ENCODE peak calls at places on chromosomes 5 and 9, in four cellular contexts. One of them, this sample, is unnamed.

GRCh38 chr9:121823451-121824169 is 172.2 kb downstream of the DAB2IP start:
- DNase-seq in K562: no peak
- DNase-seq in HL-60: no peak
- DNase-seq in GM12891: no peak
- DNase-seq in this sample: no peak

GRCh38 chr5:146027746-146028145 is 77.6 kb downstream of the PLAC8L1 start:
- DNase-seq in K562: no peak
- DNase-seq in HL-60: no peak
- DNase-seq in GM12891: no peak
- DNase-seq in this sample: no peak

GRCh38 chr5:135100431-135100830 is 66.4 kb upstream of the PITX1 start:
- DNase-seq in K562: no peak
- DNase-seq in HL-60: no peak
- DNase-seq in GM12891: no peak
- DNase-seq in this sample: no peak

GRCh38 chr5:173025651-173026050 is 30.5 kb upstream of the CREBRF start:
- DNase-seq in K562: no peak
- DNase-seq in HL-60: no peak
- DNase-seq in GM12891: no peak
- DNase-seq in this sample: no peak

GRCh38 chr5:117455236-117456233 is 880.9 kb upstream of the SEMA6A start:
- DNase-seq in K562: no peak
- DNase-seq in HL-60: no peak
- DNase-seq in GM12891: no peak
- DNase-seq in this sample: no peak

GRCh38 chr9:3526166-3526902 is 533 bp upstream of the RFX3 start:
- DNase-seq in K562: peak; percentile 60
- DNase-seq in HL-60: peak; percentile 79
- DNase-seq in GM12891: peak; percentile 35
- DNase-seq in this sample: no peak

GRCh38 chr5:111746791-111747190 is 10.2 kb downstream of the NREP start:
- DNase-seq in K562: no peak
- DNase-seq in HL-60: no peak
- DNase-seq in GM12891: no peak
- DNase-seq in this sample: no peak

GRCh38 chr9:114084282-114085073 is 6.4 kb upstream of the AMBP start:
- DNase-seq in K562: no peak
- DNase-seq in HL-60: no peak
- DNase-seq in GM12891: no peak
- DNase-seq in this sample: no peak

GRCh38 chr5:16321284-16321683 is 141.7 kb upstream of the MARCHF11 start:
- DNase-seq in K562: no peak
- DNase-seq in HL-60: no peak
- DNase-seq in GM12891: no peak
- DNase-seq in this sample: no peak

GRCh38 chr5:10448754-10449345 is 7.2 kb downstream of the ROPN1L start:
- DNase-seq in K562: no peak
- DNase-seq in HL-60: peak; percentile 25
- DNase-seq in GM12891: no peak
- DNase-seq in this sample: no peak

GRCh38 chr5:173602423-173602822 is 14.0 kb downstream of the BOD1 start:
- DNase-seq in K562: no peak
- DNase-seq in HL-60: no peak
- DNase-seq in GM12891: no peak
- DNase-seq in this sample: no peak

DNA sequence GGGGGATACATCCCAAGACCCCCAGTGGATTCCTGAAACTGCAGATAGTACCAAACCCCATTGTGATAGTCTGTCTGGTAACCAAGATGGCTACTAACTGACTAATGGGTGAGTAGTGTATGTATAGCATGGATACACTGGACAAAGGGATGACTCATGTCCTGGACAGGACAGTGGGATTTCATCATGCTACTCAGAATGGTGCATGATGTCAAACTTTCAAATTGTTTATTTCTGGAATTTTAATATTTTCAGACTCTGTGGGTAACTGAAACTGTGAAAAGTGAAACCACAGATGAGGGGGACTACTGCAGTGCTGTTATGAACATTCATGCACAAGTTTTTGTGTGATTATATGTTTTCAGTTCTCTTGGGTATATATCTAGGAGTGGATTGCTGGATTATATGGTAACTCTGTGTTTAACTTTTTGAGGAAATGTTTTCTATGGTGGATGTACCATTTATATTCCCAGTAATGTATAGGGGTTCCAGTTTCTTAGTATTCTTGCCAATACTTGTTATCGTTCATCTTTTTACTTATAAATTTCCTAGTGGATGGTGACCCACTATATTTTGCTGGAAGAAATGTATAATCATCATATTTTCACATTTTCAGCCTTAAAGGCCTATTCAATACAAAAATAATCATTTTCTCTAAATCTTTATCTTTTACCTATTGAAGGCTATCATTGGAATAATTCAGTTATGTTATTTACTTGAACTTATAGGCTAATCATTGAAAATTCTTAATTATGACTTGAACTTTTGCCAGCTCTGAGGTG is 140.9 kb downstream of the NR3C1 start:
- DNase-seq in K562: no peak
- DNase-seq in HL-60: no peak
- DNase-seq in GM12891: no peak
- DNase-seq in this sample: peak; percentile 48
- TF ChIP-seq SPI1 in K562: no peak
- TF ChIP-seq SPI1 in HL-60: no peak
- TF ChIP-seq SPI1 in GM12891: no peak
- TF ChIP-seq SPI1 in this sample: no peak

GRCh38 chr5:142221091-142221860 is 103.5 kb downstream of the SPRY4 start:
- DNase-seq in K562: no peak
- DNase-seq in HL-60: no peak
- DNase-seq in GM12891: no peak
- DNase-seq in this sample: no peak
- TF ChIP-seq SPI1 in K562: no peak
- TF ChIP-seq SPI1 in HL-60: no peak
- TF ChIP-seq SPI1 in GM12891: no peak
- TF ChIP-seq SPI1 in this sample: no peak

GRCh38 chr5:169978744-169979143 is 1.6 kb downstream of the INSYN2B start:
- DNase-seq in K562: no peak
- DNase-seq in HL-60: no peak
- DNase-seq in GM12891: no peak
- DNase-seq in this sample: no peak

GRCh38 chr5:169970334-169970733 is 10.0 kb downstream of the INSYN2B start:
- DNase-seq in K562: no peak
- DNase-seq in HL-60: no peak
- DNase-seq in GM12891: no peak
- DNase-seq in this sample: no peak

GRCh38 chr5:169970911-169971436 is 9.3 kb downstream of the INSYN2B start:
- DNase-seq in K562: no peak
- DNase-seq in HL-60: no peak
- DNase-seq in GM12891: no peak
- DNase-seq in this sample: no peak

GRCh38 chr5:169971780-169972179 is 8.5 kb downstream of the INSYN2B start:
- DNase-seq in K562: no peak
- DNase-seq in HL-60: no peak
- DNase-seq in GM12891: no peak
- DNase-seq in this sample: no peak

GRCh38 chr5:169974121-169974770 is 6.0 kb downstream of the INSYN2B start:
- DNase-seq in K562: no peak
- DNase-seq in HL-60: no peak
- DNase-seq in GM12891: no peak
- DNase-seq in this sample: no peak
- TF ChIP-seq SPI1 in K562: no peak
- TF ChIP-seq SPI1 in HL-60: no peak
- TF ChIP-seq SPI1 in GM12891: no peak
- TF ChIP-seq SPI1 in this sample: no peak

DNA sequence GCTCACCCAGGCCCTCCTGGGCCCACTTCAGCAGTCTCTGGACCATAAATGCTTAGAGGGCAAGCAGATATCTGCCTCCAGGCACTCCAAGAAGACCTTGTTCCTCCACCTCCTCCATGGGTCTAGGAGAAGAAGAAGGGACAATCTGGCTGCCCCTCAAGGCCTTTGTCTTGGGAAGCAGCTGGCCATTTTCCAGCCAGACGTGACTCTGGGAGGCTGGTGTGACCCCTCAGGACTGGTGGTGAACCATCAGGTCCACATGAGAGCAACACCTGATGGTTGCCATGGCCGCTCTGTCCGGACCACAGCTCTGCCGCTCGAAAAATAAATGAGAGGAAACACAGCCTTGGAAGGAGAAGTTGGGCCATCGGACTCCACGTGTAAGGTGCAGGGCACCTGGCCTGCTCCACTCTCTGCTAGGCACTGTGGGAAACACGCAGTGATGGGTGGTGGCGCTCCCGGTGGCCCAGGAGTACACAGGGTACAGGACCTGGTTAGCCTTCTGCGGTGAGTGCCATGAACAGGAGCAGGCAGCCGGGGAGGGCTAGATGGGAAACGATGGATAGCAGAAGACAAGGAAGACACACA is 3.0 kb upstream of the COL5A1 start:
- DNase-seq in K562: no peak
- DNase-seq in HL-60: no peak
- DNase-seq in GM12891: no peak
- DNase-seq in this sample: no peak
- TF ChIP-seq SPI1 in K562: no peak
- TF ChIP-seq SPI1 in HL-60: no peak
- TF ChIP-seq SPI1 in GM12891: no peak
- TF ChIP-seq SPI1 in this sample: no peak

DNA sequence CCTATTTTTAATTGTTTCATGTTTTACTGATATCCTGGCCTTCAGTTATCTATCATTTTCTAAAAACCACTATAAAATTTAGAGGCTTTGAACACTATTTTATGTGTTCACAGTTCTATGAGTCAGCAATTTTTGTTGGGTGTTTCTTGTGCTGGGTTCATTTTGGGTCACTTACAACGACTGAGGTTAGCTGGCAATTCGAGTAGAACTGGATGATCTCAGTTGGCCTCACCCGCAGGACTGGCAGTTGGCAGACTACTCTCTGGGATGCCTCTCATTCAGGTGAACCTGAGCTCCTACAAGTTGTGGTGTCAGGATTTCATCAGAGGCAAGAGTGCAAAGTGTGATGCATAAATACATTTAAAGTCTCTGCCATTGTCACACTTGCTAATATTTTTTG is 151.0 kb upstream of the PAPPA start:
- DNase-seq in K562: no peak
- DNase-seq in HL-60: no peak
- DNase-seq in GM12891: no peak
- DNase-seq in this sample: no peak
- TF ChIP-seq SPI1 in K562: no peak
- TF ChIP-seq SPI1 in HL-60: no peak
- TF ChIP-seq SPI1 in GM12891: no peak
- TF ChIP-seq SPI1 in this sample: no peak